ENCODE peak calls at places on chromosomes 1 and 21, in four cellular contexts. One of them, this sample, is unnamed.

GRCh38 chr1:119647734-119648619 is at the start of gene ZNF697:
- DNase-seq in lower leg skin: peak
- DNase-seq in fibroblast of lung: peak
- DNase-seq in esophagus muscularis mucosa: peak
- DNase-seq in this sample: peak

GRCh38 chr1:224683981-224684380 is 67.9 kb downstream of the CNIH3 start:
- DNase-seq in lower leg skin: no peak
- DNase-seq in fibroblast of lung: no peak
- DNase-seq in esophagus muscularis mucosa: no peak
- DNase-seq in this sample: no peak

GRCh38 chr1:25173809-25174320 is 58.4 kb downstream of the SYF2 start:
- DNase-seq in lower leg skin: peak
- DNase-seq in fibroblast of lung: no peak
- DNase-seq in esophagus muscularis mucosa: peak
- DNase-seq in this sample: no peak

GRCh38 chr21:27648560-27648959 is 681.7 kb upstream of the ADAMTS5 start:
- DNase-seq in lower leg skin: no peak
- DNase-seq in fibroblast of lung: peak
- DNase-seq in esophagus muscularis mucosa: no peak
- DNase-seq in this sample: peak

GRCh38 chr1:58922302-58923089 is 138.6 kb upstream of the JUN start:
- DNase-seq in lower leg skin: no peak
- DNase-seq in fibroblast of lung: peak
- DNase-seq in esophagus muscularis mucosa: peak
- DNase-seq in this sample: peak

GRCh38 chr1:12583484-12583883 is 34.5 kb downstream of the DHRS3 start:
- DNase-seq in lower leg skin: no peak
- DNase-seq in fibroblast of lung: no peak
- DNase-seq in esophagus muscularis mucosa: no peak
- DNase-seq in this sample: no peak

GRCh38 chr1:225917536-225917935 is 6.5 kb downstream of the PYCR2 start:
- DNase-seq in lower leg skin: no peak
- DNase-seq in fibroblast of lung: no peak
- DNase-seq in esophagus muscularis mucosa: no peak
- DNase-seq in this sample: no peak

GRCh38 chr1:227779651-227780050 is 35.8 kb upstream of the PRSS38 start:
- DNase-seq in lower leg skin: peak
- DNase-seq in fibroblast of lung: no peak
- DNase-seq in esophagus muscularis mucosa: no peak
- DNase-seq in this sample: no peak

GRCh38 chr1:78718566-78718965 is 68.9 kb downstream of the IFI44 start:
- DNase-seq in lower leg skin: no peak
- DNase-seq in fibroblast of lung: no peak
- DNase-seq in esophagus muscularis mucosa: no peak
- DNase-seq in this sample: peak

GRCh38 chr1:1183833-1184775 is 10.4 kb downstream of the TTLL10 start:
- DNase-seq in lower leg skin: no peak
- DNase-seq in fibroblast of lung: no peak
- DNase-seq in esophagus muscularis mucosa: no peak
- DNase-seq in this sample: no peak

GRCh38 chr1:34108711-34109110 is 56.3 kb downstream of the CSMD2 start:
- DNase-seq in lower leg skin: no peak
- DNase-seq in fibroblast of lung: no peak
- DNase-seq in esophagus muscularis mucosa: peak
- DNase-seq in this sample: no peak

GRCh38 chr21:40923914-40924313 is 77.0 kb upstream of the DSCAM start:
- DNase-seq in lower leg skin: no peak
- DNase-seq in fibroblast of lung: no peak
- DNase-seq in esophagus muscularis mucosa: peak
- DNase-seq in this sample: no peak

GRCh38 chr1:169731446-169731845 is 2.4 kb downstream of the SELE start:
- DNase-seq in lower leg skin: no peak
- DNase-seq in fibroblast of lung: no peak
- DNase-seq in esophagus muscularis mucosa: no peak
- DNase-seq in this sample: no peak

DNA sequence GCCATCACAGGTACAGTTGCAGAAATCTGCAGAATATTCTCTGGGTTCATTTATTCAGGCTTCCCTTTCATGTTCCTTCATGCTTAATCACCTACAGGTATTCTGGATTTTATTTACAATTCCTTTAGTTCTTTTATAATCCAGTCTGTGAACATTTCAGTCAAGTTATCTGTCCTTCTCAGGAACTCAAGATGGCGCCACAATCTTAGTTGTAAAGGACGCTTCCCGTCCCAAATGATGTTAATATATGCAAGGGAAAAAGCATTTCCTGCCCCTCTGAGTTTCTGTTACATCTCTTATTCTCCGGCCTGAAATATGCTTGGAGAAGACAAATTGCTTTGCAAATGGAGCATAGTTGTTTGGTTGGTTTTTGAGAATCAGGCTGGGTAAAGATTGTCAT is 19.3 kb downstream of the F3 start:
- DNase-seq in lower leg skin: no peak
- DNase-seq in fibroblast of lung: peak
- DNase-seq in esophagus muscularis mucosa: no peak
- DNase-seq in this sample: peak
- TF ChIP-seq CTCF in lower leg skin: no peak
- TF ChIP-seq CTCF in fibroblast of lung: peak
- TF ChIP-seq CTCF in esophagus muscularis mucosa: peak
- TF ChIP-seq CTCF in this sample: peak

GRCh38 chr1:46667782-46668760 is at the start of gene ATPAF1:
- DNase-seq in lower leg skin: peak
- DNase-seq in fibroblast of lung: peak
- DNase-seq in esophagus muscularis mucosa: no peak
- DNase-seq in this sample: peak

GRCh38 chr1:46671554-46671953 is at the start of gene TEX38:
- DNase-seq in lower leg skin: peak
- DNase-seq in fibroblast of lung: no peak
- DNase-seq in esophagus muscularis mucosa: no peak
- DNase-seq in this sample: no peak

GRCh38 chr1:46670134-46670533 is 1.5 kb upstream of the TEX38 start:
- DNase-seq in lower leg skin: no peak
- DNase-seq in fibroblast of lung: no peak
- DNase-seq in esophagus muscularis mucosa: no peak
- DNase-seq in this sample: no peak

GRCh38 chr1:46665983-46666382 is 2.2 kb downstream of the ATPAF1 start:
- DNase-seq in lower leg skin: no peak
- DNase-seq in fibroblast of lung: no peak
- DNase-seq in esophagus muscularis mucosa: no peak
- DNase-seq in this sample: no peak
- H3K4me3 ChIP-seq in lower leg skin: no peak
- H3K4me3 ChIP-seq in fibroblast of lung: no peak
- H3K4me3 ChIP-seq in esophagus muscularis mucosa: no peak
- H3K4me3 ChIP-seq in this sample: no peak

GRCh38 chr1:93001893-93002292 is 40.6 kb upstream of the DIPK1A start:
- DNase-seq in lower leg skin: no peak
- DNase-seq in fibroblast of lung: no peak
- DNase-seq in esophagus muscularis mucosa: peak
- DNase-seq in this sample: no peak
- TF ChIP-seq CTCF in lower leg skin: no peak
- TF ChIP-seq CTCF in fibroblast of lung: no peak
- TF ChIP-seq CTCF in esophagus muscularis mucosa: no peak
- TF ChIP-seq CTCF in this sample: no peak

GRCh38 chr1:27571439-27572018 is 32.4 kb downstream of the AHDC1 start:
- DNase-seq in lower leg skin: no peak
- DNase-seq in fibroblast of lung: no peak
- DNase-seq in esophagus muscularis mucosa: no peak
- DNase-seq in this sample: no peak
- H3K4me3 ChIP-seq in lower leg skin: no peak
- H3K4me3 ChIP-seq in fibroblast of lung: no peak
- H3K4me3 ChIP-seq in esophagus muscularis mucosa: peak
- H3K4me3 ChIP-seq in this sample: no peak

GRCh38 chr1:172960454-172961208 is 90.1 kb downstream of the TNFSF18 start:
- DNase-seq in lower leg skin: no peak
- DNase-seq in fibroblast of lung: peak
- DNase-seq in esophagus muscularis mucosa: no peak
- DNase-seq in this sample: peak
- TF ChIP-seq CTCF in lower leg skin: no peak
- TF ChIP-seq CTCF in fibroblast of lung: no peak
- TF ChIP-seq CTCF in esophagus muscularis mucosa: no peak
- TF ChIP-seq CTCF in this sample: no peak

GRCh38 chr1:66271216-66271903 is 262.6 kb upstream of the SGIP1 start:
- DNase-seq in lower leg skin: peak
- DNase-seq in fibroblast of lung: peak
- DNase-seq in esophagus muscularis mucosa: peak
- DNase-seq in this sample: peak
- H3K4me3 ChIP-seq in lower leg skin: no peak
- H3K4me3 ChIP-seq in fibroblast of lung: peak
- H3K4me3 ChIP-seq in esophagus muscularis mucosa: peak
- H3K4me3 ChIP-seq in this sample: peak

This sample was measured in astrocyte of the spinal cord.